ENCODE peak calls at places on chromosomes 2 and 18, in four cellular contexts. P is tibial nerve, L is lower lobe of right lung, G is OCI-LY7. R is an unnamed sample.

GRCh38 chr2:144431384-144431783 is 88.5 kb downstream of the ZEB2 start:
- DNase-seq in P (no peak), L (no peak), G (peak; percentile 45), R (no peak)

GRCh38 chr2:191643425-191643824 is 34.5 kb upstream of the NABP1 start:
- DNase-seq in P (no peak), L (no peak), G (no peak), R (no peak)

GRCh38 chr18:48879008-48879431 is 71.7 kb downstream of the SMAD7 start:
- DNase-seq in P (no peak), L (peak; percentile 74), G (no peak), R (no peak)

GRCh38 chr2:241773511-241774418 is 2.9 kb upstream of the GAL3ST2 start:
- DNase-seq in P (no peak), L (peak; percentile 50), G (no peak), R (no peak)

GRCh38 chr2:239159476-239159911 is 241.3 kb downstream of the HDAC4 start:
- DNase-seq in P (no peak), L (no peak), G (no peak), R (peak; percentile 16)

GRCh38 chr18:13888317-13888716 is 27.0 kb downstream of the MC2R start:
- DNase-seq in P (no peak), L (no peak), G (no peak), R (no peak)

GRCh38 chr2:85162746-85163301 is 29.6 kb downstream of the TCF7L1 start:
- DNase-seq in P (peak; percentile 51), L (no peak), G (no peak), R (no peak)

GRCh38 chr2:53827398-53828175 is 32.2 kb downstream of the GPR75 start:
- DNase-seq in P (no peak), L (no peak), G (no peak), R (no peak)

GRCh38 chr18:7945882-7946281 is 378.8 kb downstream of the PTPRM start:
- DNase-seq in P (no peak), L (no peak), G (no peak), R (no peak)

GRCh38 chr2:112881217-112882000 is 29.6 kb upstream of the IL37 start:
- DNase-seq in P (no peak), L (peak; percentile 66), G (peak; percentile 22), R (no peak)

GRCh38 chr2:176157499-176158305 is 595 bp downstream of the HOXD3 start:
- DNase-seq in P (no peak), L (no peak), G (no peak), R (no peak)

GRCh38 chr2:75277111-75277510 is 77.8 kb upstream of the TACR1 start:
- DNase-seq in P (no peak), L (no peak), G (no peak), R (no peak)

GRCh38 chr2:138831691-138832090 is 51.5 kb upstream of the NXPH2 start:
- DNase-seq in P (no peak), L (no peak), G (no peak), R (no peak)

GRCh38 chr18:57397440-57397839 is 37.7 kb upstream of the ONECUT2 start:
- DNase-seq in P (no peak), L (no peak), G (no peak), R (no peak)

GRCh38 chr2:64989126-64989981 is at the start of gene SLC1A4:
- DNase-seq in P (peak; percentile 81), L (peak; percentile 91), G (peak; percentile 81), R (peak; percentile 52)

GRCh38 chr2:143263045-143263625 is 133.9 kb downstream of the ARHGAP15 start:
- DNase-seq in P (no peak), L (no peak), G (no peak), R (no peak)

GRCh38 chr18:2164644-2165287 is 406.5 kb downstream of the METTL4 start:
- DNase-seq in P (no peak), L (no peak), G (no peak), R (no peak)

GRCh38 chr18:46283895-46284295 is 179.7 kb downstream of the HAUS1 start:
- DNase-seq in P (no peak), L (no peak), G (no peak), R (no peak)

GRCh38 chr2:656676-657075 is 20.5 kb downstream of the TMEM18 start:
- DNase-seq in P (no peak), L (no peak), G (no peak), R (peak; percentile 22)

GRCh38 chr2:86512922-86513321 is 50.3 kb downstream of the CHMP3 start:
- DNase-seq in P (no peak), L (no peak), G (no peak), R (no peak)

GRCh38 chr2:213726101-213726500 is 441.8 kb downstream of the SPAG16 start:
- DNase-seq in P (no peak), L (no peak), G (no peak), R (no peak)

GRCh38 chr18:57709335-57709734 is 87.7 kb upstream of the NARS1 start:
- DNase-seq in P (no peak), L (no peak), G (no peak), R (no peak)

GRCh38 chr18:30929065-30929464 is 113.5 kb downstream of the DSC3 start:
- DNase-seq in P (no peak), L (no peak), G (no peak), R (no peak)

GRCh38 chr2:218834685-218835084 is 3.1 kb upstream of the PRKAG3 start:
- DNase-seq in P (no peak), L (peak; percentile 2), G (no peak), R (no peak)

GRCh38 chr2:29878898-29879297 is 42.5 kb downstream of the ALK start:
- DNase-seq in P (no peak), L (no peak), G (no peak), R (no peak)

GRCh38 chr2:150548527-150548926 is 61.1 kb upstream of the RND3 start:
- DNase-seq in P (no peak), L (no peak), G (peak; percentile 2), R (no peak)

GRCh38 chr2:164044637-164045036 is 308.8 kb upstream of the FIGN start:
- DNase-seq in P (no peak), L (no peak), G (no peak), R (no peak)

GRCh38 chr2:46540496-46541342 is 61.4 kb downstream of the TMEM247 start:
- DNase-seq in P (peak; percentile 54), L (no peak), G (no peak), R (no peak)

GRCh38 chr2:237453671-237454070 is 33.4 kb upstream of the MLPH start:
- DNase-seq in P (no peak), L (no peak), G (no peak), R (no peak)

GRCh38 chr18:61169386-61169785 is 163.8 kb upstream of the CDH20 start:
- DNase-seq in P (no peak), L (no peak), G (no peak), R (no peak)

GRCh38 chr18:79754831-79755351 is 42.8 kb upstream of the KCNG2 start:
- DNase-seq in P (no peak), L (no peak), G (no peak), R (no peak)

GRCh38 chr18:78906066-78906465 is 73.6 kb upstream of the SALL3 start:
- DNase-seq in P (no peak), L (no peak), G (no peak), R (no peak)

GRCh38 chr2:8222979-8223730 is 458.7 kb upstream of the ID2 start:
- DNase-seq in P (no peak), L (no peak), G (no peak), R (no peak)

GRCh38 chr2:69682525-69682924 is 39.0 kb upstream of the AAK1 start:
- DNase-seq in P (no peak), L (no peak), G (no peak), R (no peak)
- H3K4me3 ChIP-seq in P (no peak overlapping the region), L (no peak overlapping the region), G (no peak overlapping the region), R (no peak overlapping the region)

GRCh38 chr18:14965553-14965952 is 217.6 kb downstream of the ANKRD30B start:
- DNase-seq in P (no peak), L (no peak), G (no peak), R (no peak)
- H3K9me3 ChIP-seq in P (no peaks in the 10 kb centered on the region), L (no peaks in the 10 kb centered on the region), G (no peaks in the 10 kb centered on the region), R (no peaks in the 10 kb centered on the region)

GRCh38 chr18:39840406-39840805 is 2114.6 kb upstream of the PIK3C3 start:
- DNase-seq in P (no peak), L (no peak), G (no peak), R (no peak)

GRCh38 chr18:39843546-39843945 is 2111.5 kb upstream of the PIK3C3 start:
- DNase-seq in P (no peak), L (no peak), G (no peak), R (no peak)

GRCh38 chr18:39842042-39842791 is 2112.8 kb upstream of the PIK3C3 start:
- DNase-seq in P (no peak), L (no peak), G (no peak), R (no peak)

GRCh38 chr18:39839782-39840181 is 2115.3 kb upstream of the PIK3C3 start:
- DNase-seq in P (no peak), L (no peak), G (no peak), R (no peak)

DNA sequence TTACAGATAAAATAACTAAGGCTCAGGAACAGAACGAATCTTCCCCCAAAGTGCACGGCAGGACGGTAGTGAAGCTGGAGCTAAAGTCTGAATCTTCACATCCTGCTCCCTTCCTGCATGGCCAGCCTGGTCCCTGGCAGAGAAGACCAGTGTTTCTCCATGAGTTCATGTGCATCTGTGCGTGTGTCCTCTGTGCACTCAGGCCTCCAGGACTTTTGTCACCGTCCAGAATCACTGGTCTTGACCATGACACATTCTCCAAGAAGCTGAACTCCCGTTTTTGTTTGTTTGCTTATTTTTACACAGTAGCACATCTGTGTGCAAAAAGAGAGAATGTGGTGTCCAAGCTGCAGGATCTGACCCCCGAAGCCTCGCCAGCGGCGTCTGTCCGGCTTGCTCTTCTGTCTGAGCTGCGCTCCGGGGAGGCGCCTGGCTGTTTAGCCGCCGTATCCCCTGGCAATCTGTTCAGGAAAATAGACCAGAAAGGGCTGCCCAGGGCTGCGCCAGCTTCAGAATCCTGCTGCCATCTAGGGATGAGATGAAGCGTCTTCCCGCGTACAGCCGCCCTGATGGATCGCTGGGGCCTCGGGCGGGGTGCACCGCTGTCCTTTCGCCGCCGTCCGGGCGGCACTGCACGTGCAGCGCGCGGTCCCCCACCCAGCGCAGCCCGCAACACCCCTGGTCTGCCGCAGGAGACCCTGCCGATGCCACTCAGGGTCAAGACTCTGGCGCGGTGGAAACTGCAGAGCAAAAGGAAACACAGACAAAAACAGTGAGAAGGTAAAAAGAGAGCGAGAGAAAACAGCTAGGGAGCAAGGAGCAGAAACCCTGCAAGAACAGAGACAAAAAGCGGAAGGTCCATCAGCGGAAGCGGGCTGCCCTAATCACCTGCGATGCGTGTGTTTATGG is 2113.6 kb upstream of the PIK3C3 start:
- DNase-seq in P (peak; percentile 5), L (peak; percentile 51), G (no peak), R (no peak)
- H3K4me3 ChIP-seq in P (peak overlapping the region; percentile 53), L (peak overlapping the region; percentile 42), G (no peak overlapping the region), R (no peak overlapping the region)

DNA sequence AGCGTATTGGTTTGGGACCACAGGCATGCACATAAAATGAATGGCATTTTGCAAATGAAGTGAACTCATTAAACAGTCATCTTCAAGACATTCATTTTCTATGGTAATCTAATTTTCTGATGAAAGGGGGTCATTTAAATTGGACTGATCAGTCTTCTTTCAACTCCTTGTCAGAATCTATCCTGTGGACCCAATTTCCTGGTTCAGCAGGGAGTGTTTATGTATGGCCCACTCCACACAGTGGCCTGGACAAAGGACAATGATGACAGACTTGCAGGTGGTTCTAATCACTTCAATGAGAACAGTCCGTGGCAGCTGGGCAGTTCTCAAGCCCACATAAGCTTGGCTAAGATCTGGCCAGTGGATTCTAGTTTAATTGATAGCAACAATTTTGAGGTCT is 448.1 kb downstream of the DCDC2C start:
- DNase-seq in P (no peak), L (no peak), G (no peak), R (no peak)
- H3K9me3 ChIP-seq in P (no peaks in the 10 kb centered on the region), L (no peaks in the 10 kb centered on the region), G (no peaks in the 10 kb centered on the region), R (no peaks in the 10 kb centered on the region)